ENCODE peak calls at places on chromosomes 6 and 20, in eight cellular contexts. K is tibial nerve, R is HCT116, B is left lung, W is hepatocyte, A is endodermal cell, C is sigmoid colon, J is testis. L is an unnamed sample.

GRCh38 chr20:3843490-3843889 is 3.1 kb upstream of the MAVS start:
- DNase-seq in K (no peak), W (no peak), B (no peak), J (no peak), C (no peak), R (peak; percentile 43), A (no peak), L (no peak)

GRCh38 chr20:58973866-58974265 is 7.2 kb upstream of the NELFCD start:
- DNase-seq in B (no peak), C (no peak), W (no peak), A (no peak), J (no peak), K (no peak), R (no peak), L (no peak)

GRCh38 chr20:1855113-1855512 is 40.1 kb upstream of the SIRPA start:
- DNase-seq in B (no peak), R (no peak), K (no peak), J (no peak), W (peak; percentile 51), C (no peak), A (no peak), L (no peak)

GRCh38 chr6:76594109-76594508 is 521.6 kb upstream of the IMPG1 start:
- DNase-seq in W (no peak), A (no peak), R (no peak), C (no peak), J (no peak), B (no peak), K (no peak), L (no peak)

GRCh38 chr6:26198626-26199056 is 111.4 kb downstream of the HFE start:
- DNase-seq in R (peak; percentile 53), B (no peak), A (no peak), C (no peak), K (no peak), W (no peak), J (no peak), L (no peak)

GRCh38 chr20:64188682-64189529 is 24.7 kb downstream of the MYT1 start:
- DNase-seq in A (peak; percentile 59), W (peak; percentile 95), B (no peak), K (no peak), J (peak; percentile 75), R (peak; percentile 2), C (no peak), L (peak; percentile 94)

GRCh38 chr6:7243188-7243942 is 69.6 kb downstream of the SSR1 start:
- DNase-seq in W (peak; percentile 79), B (no peak), A (peak; percentile 84), R (peak; percentile 47), C (no peak), J (peak; percentile 65), K (no peak), L (peak; percentile 39)

GRCh38 chr6:123489589-123489988 is 147.2 kb downstream of the TRDN start:
- DNase-seq in J (no peak), C (no peak), B (no peak), A (no peak), K (no peak), R (no peak), W (no peak), L (no peak)

GRCh38 chr6:37155394-37156312 is 14.3 kb upstream of the PIM1 start:
- DNase-seq in A (no peak), B (no peak), J (no peak), R (no peak), K (no peak), C (no peak), W (peak; percentile 26), L (no peak)

GRCh38 chr6:9428416-9429172 is 986.3 kb downstream of the TFAP2A start:
- DNase-seq in A (no peak), J (no peak), K (no peak), B (no peak), C (no peak), R (no peak), W (no peak), L (no peak)

GRCh38 chr6:75204959-75205775 is 686 bp downstream of the COL12A1 start:
- DNase-seq in C (peak; percentile 88), B (peak; percentile 64), W (peak; percentile 55), R (no peak), J (no peak), K (peak; percentile 33), A (peak; percentile 75), L (no peak)

GRCh38 chr6:31193206-31193605 is 22.7 kb upstream of the POU5F1 start:
- DNase-seq in R (no peak), C (no peak), W (no peak), K (no peak), A (no peak), B (no peak), J (no peak), L (no peak)

GRCh38 chr6:69179681-69180080 is 544.6 kb downstream of the ADGRB3 start:
- DNase-seq in W (no peak), B (peak; percentile 37), J (no peak), R (no peak), C (no peak), A (peak; percentile 44), K (no peak), L (no peak)

GRCh38 chr6:154848580-154848979 is 115.4 kb downstream of the SCAF8 start:
- DNase-seq in C (no peak), W (no peak), R (no peak), K (no peak), B (no peak), A (no peak), J (no peak), L (no peak)

GRCh38 chr6:66948106-66948505 is 1241.1 kb upstream of the EYS start:
- DNase-seq in W (no peak), B (no peak), K (no peak), R (no peak), J (no peak), A (no peak), C (no peak), L (no peak)

GRCh38 chr6:163395122-163395521 is 19.4 kb upstream of the QKI start:
- DNase-seq in A (no peak), R (no peak), W (no peak), K (no peak), J (no peak), C (no peak), B (no peak), L (no peak)

GRCh38 chr6:63467247-63467954 is 104.9 kb upstream of the LOC128125822 start:
- DNase-seq in K (no peak), R (no peak), W (no peak), B (no peak), A (no peak), J (no peak), C (no peak), L (no peak)

GRCh38 chr6:23696946-23697345 is 429.1 kb upstream of the NRSN1 start:
- DNase-seq in R (no peak), W (peak; percentile 7), C (no peak), B (no peak), A (no peak), K (no peak), J (no peak), L (no peak)

GRCh38 chr6:168713839-168714238 is 272.9 kb downstream of the SMOC2 start:
- DNase-seq in R (peak; percentile 49), K (no peak), J (peak; percentile 58), A (peak; percentile 71), C (no peak), B (peak; percentile 24), W (peak; percentile 71), L (no peak)

DNA sequence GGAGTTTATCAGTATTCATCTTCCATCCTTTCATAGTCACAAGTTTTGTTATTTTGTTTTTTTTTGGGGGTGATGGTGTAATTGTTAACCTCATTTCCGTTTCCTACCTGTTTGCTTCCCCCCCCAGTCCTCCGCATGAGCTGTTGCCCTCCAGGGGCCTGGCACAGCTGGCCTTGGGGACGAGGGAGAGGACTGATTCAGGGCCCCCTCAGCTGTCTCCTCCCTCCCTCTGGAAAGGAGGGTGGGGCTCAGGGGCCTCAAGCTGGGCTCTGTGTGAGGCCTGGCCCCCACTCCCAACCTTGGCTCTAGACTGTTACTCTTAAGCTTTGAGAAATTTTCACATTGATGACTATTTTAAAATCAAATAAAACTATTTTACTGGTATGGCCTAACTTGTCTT is 4.0 kb downstream of the LRRC73 start:
- DNase-seq in B (no peak), C (no peak), A (no peak), R (no peak), J (no peak), W (no peak), K (no peak), L (no peak)
- H3K4me1 ChIP-seq in B (peaks cover 10% of the 10 kb centered on the region), C (peaks cover 20% of the 10 kb centered on the region), A (no peaks in the 10 kb centered on the region), R (peaks cover 10% of the 10 kb centered on the region), J (peaks cover 16% of the 10 kb centered on the region), W (peaks cover 15% of the 10 kb centered on the region), K (peaks cover 12% of the 10 kb centered on the region), L (peaks cover 4% of the 10 kb centered on the region)

DNA sequence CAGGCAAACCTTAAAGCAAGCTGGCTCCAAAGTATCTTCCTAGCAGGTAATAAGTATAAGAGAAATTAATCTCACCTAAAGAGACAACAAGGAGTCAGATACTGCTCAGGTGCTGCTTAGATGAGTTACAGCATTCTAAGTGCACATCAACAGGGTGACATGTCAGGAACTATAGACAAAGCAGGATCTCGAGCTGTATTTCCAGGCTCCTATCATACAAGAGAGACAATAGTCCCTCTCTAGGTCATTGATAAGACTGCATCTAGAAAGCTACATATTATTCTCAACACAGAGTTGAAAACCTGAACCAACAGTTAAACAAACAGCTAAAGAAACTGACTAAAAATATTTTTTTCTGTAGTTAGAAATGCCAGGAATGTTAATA is 3.9 kb downstream of the PTPRK start:
- DNase-seq in B (no peak), R (no peak), W (peak; percentile 45), K (no peak), J (no peak), A (no peak), C (no peak), L (no peak)
- H3K4me1 ChIP-seq in B (peaks cover 10% of the 10 kb centered on the region), R (peaks cover 10% of the 10 kb centered on the region), W (peaks cover 31% of the 10 kb centered on the region), K (peaks cover 13% of the 10 kb centered on the region), J (no peaks in the 10 kb centered on the region), A (peaks cover 4% of the 10 kb centered on the region), C (peaks cover 46% of the 10 kb centered on the region), L (no peaks in the 10 kb centered on the region)

GRCh38 chr20:13936781-13937576 is 53.4 kb downstream of the SEL1L2 start:
- DNase-seq in C (no peak), J (peak; percentile 79), K (no peak), A (no peak), R (no peak), B (no peak), W (no peak), L (no peak)
- H3K4me1 ChIP-seq in C (no peaks in the 10 kb centered on the region), J (peaks cover 36% of the 10 kb centered on the region), K (no peaks in the 10 kb centered on the region), A (no peaks in the 10 kb centered on the region), R (no peaks in the 10 kb centered on the region), B (no peaks in the 10 kb centered on the region), W (no peaks in the 10 kb centered on the region), L (no peaks in the 10 kb centered on the region)

DNA sequence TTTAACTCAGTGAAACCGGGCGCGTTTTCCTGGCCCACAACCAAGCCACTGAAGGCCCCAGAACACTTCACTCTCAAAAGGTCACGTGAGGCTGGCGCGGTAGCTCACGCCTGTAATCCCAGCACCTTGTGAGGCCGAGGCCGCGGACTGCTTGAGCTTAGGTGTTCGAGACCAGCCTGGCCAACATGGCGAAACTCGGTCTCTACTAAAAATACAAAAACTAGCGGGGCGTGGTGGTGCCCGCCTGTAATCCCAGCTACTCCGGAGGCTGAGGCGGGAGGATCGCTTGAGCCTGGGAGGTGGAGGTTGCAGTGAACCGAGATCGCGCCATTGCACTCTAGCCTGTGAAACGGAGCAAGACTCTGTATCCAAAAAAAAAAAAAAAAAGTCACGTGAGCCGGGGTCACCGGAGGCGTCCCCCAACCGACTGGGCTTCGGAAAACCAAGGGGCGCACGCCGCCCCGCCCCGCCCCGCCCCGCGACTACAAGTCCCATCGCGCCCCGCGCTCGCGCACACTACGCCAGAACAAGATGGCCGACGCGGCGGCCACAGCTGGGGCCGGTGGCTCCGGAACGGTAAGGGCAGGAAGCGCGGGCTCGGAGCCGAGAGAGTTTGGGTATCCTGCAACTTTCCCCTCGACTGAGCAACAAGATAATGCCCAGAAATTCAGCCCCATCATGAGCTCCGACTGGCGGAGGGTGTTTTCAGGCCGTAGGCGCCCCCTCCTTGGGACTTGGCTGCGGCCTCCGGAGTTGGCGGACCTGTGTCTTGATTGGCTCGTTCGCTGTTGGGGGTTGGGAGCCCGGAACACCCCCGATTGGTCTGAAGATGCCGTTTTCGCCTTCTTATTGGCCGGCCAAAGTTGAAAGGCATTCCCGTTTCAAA is at the start of gene TAF8:
- DNase-seq in R (peak; percentile 82), K (peak; percentile 87), A (peak; percentile 96), W (peak; percentile 95), B (peak; percentile 93), C (peak; percentile 97), J (peak; percentile 96), L (peak; percentile 79)
- H3K4me1 ChIP-seq in R (peaks cover 34% of the 10 kb centered on the region), K (peaks cover 43% of the 10 kb centered on the region), A (no peaks in the 10 kb centered on the region), W (peaks cover 34% of the 10 kb centered on the region), B (peaks cover 43% of the 10 kb centered on the region), C (peaks cover 59% of the 10 kb centered on the region), J (peaks cover 30% of the 10 kb centered on the region), L (peaks cover 9% of the 10 kb centered on the region)